ENCODE peak calls at places on chromosomes 11 and 22, in seven cellular contexts. S is NCI-H2171; L is iPS DF 19.7; P is T-helper 2 cell treated with Interferon-gamma antibody and Interleukin-4, amounts not matched to agents 5 μg/mL and 100 μg/mL, for 36 hours; X is iris pigment epithelial cell; W is nephron progenitor cell; A is A172. D is an unnamed sample.

GRCh38 chr11:120224386-120224785 is 13.6 kb downstream of the OAF start:
- DNase-seq in S (no peak), L (no peak), P (no peak), X (no peak), W (no peak), A (no peak), D (no peak)

GRCh38 chr22:48907591-48907990 is 920.1 kb downstream of the BRD1 start:
- DNase-seq in S (no peak), L (no peak), P (no peak), X (no peak), W (no peak), A (no peak), D (no peak)

GRCh38 chr11:30387891-30388861 is 65.3 kb downstream of the ARL14EP start:
- DNase-seq in S (peak; percentile 68), L (no peak), P (no peak), X (no peak), W (no peak), A (no peak), D (no peak)

GRCh38 chr11:86795962-86796361 is 4.4 kb upstream of the PRSS23 start:
- DNase-seq in S (no peak), L (no peak), P (no peak), X (peak; percentile 77), W (no peak), A (no peak), D (no peak)

GRCh38 chr11:102318469-102318868 is 1.2 kb downstream of the BIRC3 start:
- DNase-seq in S (no peak), L (no peak), P (peak; percentile 61), X (peak; percentile 37), W (no peak), A (peak; percentile 45), D (peak; percentile 73)

GRCh38 chr22:47082505-47082904 is 320.1 kb downstream of the TBC1D22A start:
- DNase-seq in S (no peak), L (no peak), P (no peak), X (no peak), W (no peak), A (no peak), D (no peak)

GRCh38 chr11:14308114-14308896 is 50.7 kb downstream of the RRAS2 start:
- DNase-seq in S (no peak), L (no peak), P (no peak), X (peak; percentile 75), W (no peak), A (peak; percentile 46), D (peak; percentile 25)

GRCh38 chr11:61075891-61076290 is 26.4 kb upstream of the CD5 start:
- DNase-seq in S (no peak), L (no peak), P (no peak), X (peak; percentile 73), W (no peak), A (peak; percentile 45), D (no peak)

GRCh38 chr11:62713343-62713742 is 5.9 kb downstream of the GNG3 start:
- DNase-seq in S (no peak), L (no peak), P (no peak), X (no peak), W (no peak), A (peak; percentile 29), D (peak; percentile 83)

GRCh38 chr11:17612221-17613188 is 65.4 kb downstream of the OTOG start:
- DNase-seq in S (no peak), L (no peak), P (no peak), X (no peak), W (no peak), A (no peak), D (no peak)

GRCh38 chr11:107956543-107956942 is 28.3 kb downstream of the RAB39A start:
- DNase-seq in S (peak; percentile 15), L (no peak), P (no peak), X (no peak), W (no peak), A (no peak), D (no peak)

GRCh38 chr22:48940266-48940987 is 887.2 kb downstream of the BRD1 start:
- DNase-seq in S (no peak), L (no peak), P (no peak), X (no peak), W (no peak), A (no peak), D (no peak)

GRCh38 chr11:7480132-7480531 is 5.2 kb upstream of the OLFML1 start:
- DNase-seq in S (no peak), L (no peak), P (no peak), X (peak; percentile 27), W (no peak), A (no peak), D (no peak)

D was measured in Caki2.